ENCODE peak calls at places on chromosomes 6 and 20, in ten cellular contexts. M, C, D, U, X, K, B, L, S and F are unnamed samples. For H3K36me3, the result is how much of the 10 kb centered on the place peaks cover.

GRCh38 chr6:163392533-163392932 is 22.0 kb upstream of the QKI start:
- DNase-seq in M (no peak), C (peak), D (no peak), U (no peak), X (peak), K (no peak), B (peak), L (no peak), S (no peak), F (no peak)

GRCh38 chr20:23652371-23652770 is 14.6 kb upstream of the CST3 start:
- DNase-seq in M (no peak), C (no peak), D (no peak), U (no peak), X (peak), K (no peak), B (no peak), L (no peak), S (no peak), F (no peak)

GRCh38 chr6:16901777-16902176 is 140.5 kb upstream of the ATXN1 start:
- DNase-seq in M (peak), C (peak), D (no peak), U (peak), X (peak), K (peak), B (peak), L (no peak), S (no peak), F (peak)

GRCh38 chr20:24701027-24701426 is 231.6 kb downstream of the SYNDIG1 start:
- DNase-seq in M (no peak), C (no peak), D (no peak), U (no peak), X (no peak), K (no peak), B (no peak), L (no peak), S (no peak), F (no peak)

GRCh38 chr20:13723015-13723414 is 61.7 kb downstream of the ESF1 start:
- DNase-seq in M (no peak), C (no peak), D (no peak), U (no peak), X (no peak), K (no peak), B (no peak), L (no peak), S (no peak), F (no peak)

GRCh38 chr20:58228484-58229197 is at the start of gene ANKRD60:
- DNase-seq in M (no peak), C (no peak), D (peak), U (no peak), X (peak), K (peak), B (no peak), L (peak), S (no peak), F (no peak)

GRCh38 chr6:120903836-120904235 is 430.4 kb downstream of the TBC1D32 start:
- DNase-seq in M (no peak), C (no peak), D (no peak), U (no peak), X (no peak), K (no peak), B (no peak), L (peak), S (no peak), F (no peak)

GRCh38 chr20:43530321-43531090 is 23.0 kb downstream of the L3MBTL1 start:
- DNase-seq in M (no peak), C (no peak), D (no peak), U (no peak), X (no peak), K (no peak), B (no peak), L (no peak), S (no peak), F (no peak)

GRCh38 chr20:45445805-45446562 is 23.6 kb upstream of the WFDC2 start:
- DNase-seq in M (peak), C (no peak), D (no peak), U (no peak), X (no peak), K (no peak), B (no peak), L (peak), S (peak), F (peak)

GRCh38 chr20:13082366-13082765 is 73.6 kb downstream of the SPTLC3 start:
- DNase-seq in M (peak), C (no peak), D (no peak), U (no peak), X (no peak), K (no peak), B (no peak), L (no peak), S (no peak), F (no peak)

GRCh38 chr20:62764156-62764935 is 31.9 kb upstream of the MRGBP start:
- DNase-seq in M (no peak), C (no peak), D (no peak), U (peak), X (no peak), K (no peak), B (no peak), L (no peak), S (no peak), F (no peak)

GRCh38 chr6:136980070-136980469 is 58.0 kb downstream of the SLC35D3 start:
- DNase-seq in M (no peak), C (no peak), D (no peak), U (no peak), X (no peak), K (no peak), B (no peak), L (no peak), S (no peak), F (no peak)

GRCh38 chr6:53107091-53107490 is 41.5 kb downstream of the GCM1 start:
- DNase-seq in M (no peak), C (no peak), D (no peak), U (no peak), X (no peak), K (no peak), B (no peak), L (no peak), S (no peak), F (no peak)

GRCh38 chr6:118317581-118318563 is 230.2 kb upstream of the PLN start:
- DNase-seq in M (no peak), C (no peak), D (no peak), U (no peak), X (peak), K (no peak), B (no peak), L (no peak), S (no peak), F (no peak)

GRCh38 chr6:163341224-163341623 is 73.3 kb upstream of the QKI start:
- DNase-seq in M (no peak), C (no peak), D (no peak), U (no peak), X (no peak), K (no peak), B (no peak), L (no peak), S (no peak), F (no peak)

GRCh38 chr6:99236010-99236409 is 113.5 kb downstream of the FAXC start:
- DNase-seq in M (no peak), C (no peak), D (no peak), U (no peak), X (no peak), K (no peak), B (no peak), L (no peak), S (no peak), F (no peak)

GRCh38 chr20:46990811-46991567 is 96.3 kb downstream of the EYA2 start:
- DNase-seq in M (no peak), C (no peak), D (no peak), U (no peak), X (no peak), K (no peak), B (no peak), L (no peak), S (no peak), F (no peak)

GRCh38 chr6:113862112-113862511 is 5.0 kb downstream of the MARCKS start:
- DNase-seq in M (no peak), C (no peak), D (peak), U (no peak), X (no peak), K (no peak), B (no peak), L (no peak), S (no peak), F (no peak)

GRCh38 chr20:38843346-38843745 is 37.8 kb downstream of the PPP1R16B start:
- DNase-seq in M (no peak), C (no peak), D (no peak), U (no peak), X (no peak), K (no peak), B (no peak), L (no peak), S (peak), F (no peak)

GRCh38 chr20:56860413-56860812 is 231.3 kb downstream of the TFAP2C start:
- DNase-seq in M (no peak), C (no peak), D (no peak), U (no peak), X (no peak), K (no peak), B (no peak), L (no peak), S (no peak), F (no peak)

GRCh38 chr6:128710305-128710704 is 172.6 kb upstream of the LAMA2 start:
- DNase-seq in M (no peak), C (no peak), D (peak), U (no peak), X (no peak), K (no peak), B (no peak), L (no peak), S (no peak), F (no peak)

GRCh38 chr20:62320581-62321354 is 18.0 kb downstream of the ADRM1 start:
- DNase-seq in M (no peak), C (no peak), D (no peak), U (peak), X (no peak), K (peak), B (no peak), L (peak), S (peak), F (peak)

GRCh38 chr20:52829111-52829510 is 143.0 kb upstream of the TSHZ2 start:
- DNase-seq in M (no peak), C (no peak), D (no peak), U (no peak), X (no peak), K (no peak), B (no peak), L (no peak), S (no peak), F (no peak)

GRCh38 chr20:49313271-49313670 is 35.4 kb upstream of the ZNFX1 start:
- DNase-seq in M (no peak), C (no peak), D (no peak), U (no peak), X (no peak), K (no peak), B (no peak), L (no peak), S (no peak), F (no peak)

GRCh38 chr6:5181494-5182287 is 79.1 kb downstream of the LYRM4 start:
- DNase-seq in M (no peak), C (no peak), D (no peak), U (no peak), X (no peak), K (no peak), B (no peak), L (no peak), S (no peak), F (no peak)

GRCh38 chr6:13633343-13633742 is 18.2 kb downstream of the NOL7 start:
- DNase-seq in M (no peak), C (no peak), D (no peak), U (no peak), X (no peak), K (no peak), B (no peak), L (no peak), S (no peak), F (no peak)

GRCh38 chr6:13638014-13638413 is 22.9 kb downstream of the NOL7 start:
- DNase-seq in M (no peak), C (no peak), D (no peak), U (no peak), X (no peak), K (no peak), B (no peak), L (no peak), S (no peak), F (no peak)

GRCh38 chr6:13641315-13641714 is 26.2 kb downstream of the NOL7 start:
- DNase-seq in M (no peak), C (no peak), D (no peak), U (no peak), X (no peak), K (no peak), B (no peak), L (no peak), S (no peak), F (no peak)

GRCh38 chr6:13638626-13639025 is 23.5 kb downstream of the NOL7 start:
- DNase-seq in M (no peak), C (no peak), D (no peak), U (no peak), X (no peak), K (no peak), B (no peak), L (no peak), S (no peak), F (no peak)

GRCh38 chr6:13635948-13636658 is 21.0 kb downstream of the NOL7 start:
- DNase-seq in M (no peak), C (no peak), D (no peak), U (no peak), X (no peak), K (no peak), B (no peak), L (peak), S (no peak), F (no peak)
- H3K36me3 ChIP-seq in M (under half), C (half or more), D (half or more), U (under half), X (under half), K (under half), B (half or more), L (under half), S (half or more), F (under half)

GRCh38 chr20:17966432-17967312 is 1.9 kb downstream of the SNX5 start:
- DNase-seq in M (peak), C (no peak), D (peak), U (no peak), X (peak), K (no peak), B (no peak), L (peak), S (peak), F (no peak)

GRCh38 chr20:17964073-17964472 is 4.5 kb downstream of the SNX5 start:
- DNase-seq in M (no peak), C (no peak), D (no peak), U (no peak), X (no peak), K (no peak), B (no peak), L (no peak), S (no peak), F (no peak)

GRCh38 chr20:17963114-17963897 is 5.3 kb downstream of the SNX5 start:
- DNase-seq in M (no peak), C (no peak), D (no peak), U (no peak), X (no peak), K (no peak), B (no peak), L (no peak), S (no peak), F (no peak)

GRCh38 chr20:17964632-17965031 is 4.0 kb downstream of the SNX5 start:
- DNase-seq in M (no peak), C (no peak), D (no peak), U (no peak), X (no peak), K (no peak), B (no peak), L (no peak), S (no peak), F (no peak)

GRCh38 chr20:17965042-17965697 is 3.4 kb downstream of the SNX5 start:
- DNase-seq in M (no peak), C (no peak), D (no peak), U (no peak), X (no peak), K (no peak), B (no peak), L (peak), S (no peak), F (peak)
- H3K36me3 ChIP-seq in M (half or more), C (under half), D (half or more), U (under half), X (under half), K (under half), B (under half), L (under half), S (half or more), F (under half)

GRCh38 chr6:152457949-152458624 is 179.1 kb downstream of the SYNE1 start:
- DNase-seq in M (no peak), C (no peak), D (no peak), U (no peak), X (no peak), K (no peak), B (no peak), L (no peak), S (no peak), F (no peak)
- H3K36me3 ChIP-seq in M (under half), C (under half), D (under half), U (under half), X (under half), K (under half), B (under half), L (under half), S (under half), F (under half)

GRCh38 chr6:112113371-112113770 is 26.0 kb downstream of the FAM229B start:
- DNase-seq in M (no peak), C (no peak), D (no peak), U (no peak), X (no peak), K (no peak), B (no peak), L (no peak), S (no peak), F (no peak)
- H3K36me3 ChIP-seq in M (under half), C (half or more), D (under half), U (under half), X (half or more), K (under half), B (half or more), L (under half), S (under half), F (under half)

GRCh38 chr20:35478804-35479472 is 23.5 kb downstream of the CEP250 start:
- DNase-seq in M (no peak), C (no peak), D (no peak), U (no peak), X (peak), K (no peak), B (no peak), L (peak), S (peak), F (no peak)
- H3K36me3 ChIP-seq in M (half or more), C (half or more), D (under half), U (under half), X (half or more), K (under half), B (half or more), L (under half), S (half or more), F (under half)

GRCh38 chr20:17618673-17619013 is 48.8 kb downstream of the DSTN start:
- DNase-seq in M (no peak), C (no peak), D (no peak), U (no peak), X (no peak), K (no peak), B (no peak), L (no peak), S (no peak), F (no peak)

GRCh38 chr20:17619351-17620093 is 49.6 kb downstream of the DSTN start:
- DNase-seq in M (no peak), C (peak), D (no peak), U (no peak), X (no peak), K (no peak), B (no peak), L (no peak), S (no peak), F (no peak)

GRCh38 chr20:17616480-17617211 is 46.8 kb downstream of the DSTN start:
- DNase-seq in M (no peak), C (peak), D (no peak), U (no peak), X (no peak), K (peak), B (no peak), L (no peak), S (no peak), F (peak)

GRCh38 chr20:17617212-17617867 is 47.5 kb downstream of the DSTN start:
- DNase-seq in M (peak), C (peak), D (no peak), U (no peak), X (no peak), K (peak), B (no peak), L (peak), S (peak), F (peak)

DNA sequence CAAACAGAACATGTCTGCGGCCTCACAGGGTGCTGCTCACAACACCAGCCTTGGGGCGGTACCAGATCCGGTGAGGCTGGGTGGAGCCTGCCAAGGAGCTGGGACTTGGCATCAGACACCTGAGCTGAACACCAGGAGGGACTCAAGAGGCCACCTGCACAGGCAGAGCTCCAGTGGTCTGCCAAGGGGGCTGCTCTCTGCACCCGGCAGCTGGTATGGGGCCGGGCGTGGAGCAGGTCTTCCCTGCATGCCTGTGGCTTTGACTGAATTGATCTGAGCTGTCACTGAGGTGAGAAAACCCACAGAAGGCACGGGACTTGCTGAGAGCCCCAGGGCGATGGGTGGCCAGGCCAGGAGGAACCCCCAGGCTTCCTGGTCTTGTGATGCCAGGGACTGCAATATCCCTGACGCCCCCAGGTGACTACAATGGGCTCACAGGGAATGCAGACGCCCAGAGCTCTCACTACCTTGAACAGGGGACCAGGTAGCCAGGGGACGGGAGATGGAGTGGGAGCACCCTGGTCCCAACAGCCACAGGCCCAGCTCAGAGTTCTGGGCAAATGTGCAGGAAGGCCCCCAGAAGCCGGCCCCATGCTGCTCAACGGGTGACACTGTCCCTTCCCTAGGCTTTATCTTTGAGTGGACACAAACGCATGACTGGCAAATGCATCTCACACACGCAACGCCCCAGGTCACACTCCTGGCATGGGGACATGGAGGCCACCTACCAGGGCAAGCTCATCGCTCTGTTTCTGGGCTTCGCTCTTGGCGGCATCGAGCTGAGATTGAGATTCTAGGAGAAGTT is 48.2 kb downstream of the DSTN start:
- DNase-seq in M (no peak), C (peak), D (no peak), U (no peak), X (no peak), K (peak), B (no peak), L (no peak), S (no peak), F (peak)
- H3K36me3 ChIP-seq in M (half or more), C (half or more), D (half or more), U (under half), X (half or more), K (under half), B (half or more), L (under half), S (under half), F (under half)

GRCh38 chr6:25975909-25976560 is 13.4 kb downstream of the TRIM38 start:
- DNase-seq in M (no peak), C (no peak), D (no peak), U (no peak), X (no peak), K (no peak), B (no peak), L (no peak), S (no peak), F (no peak)

GRCh38 chr6:25984265-25984664 is 21.7 kb downstream of the TRIM38 start:
- DNase-seq in M (no peak), C (no peak), D (no peak), U (no peak), X (no peak), K (no peak), B (no peak), L (no peak), S (no peak), F (no peak)

GRCh38 chr6:25981529-25982263 is 19.1 kb downstream of the TRIM38 start:
- DNase-seq in M (no peak), C (no peak), D (no peak), U (no peak), X (no peak), K (no peak), B (no peak), L (no peak), S (no peak), F (no peak)

DNA sequence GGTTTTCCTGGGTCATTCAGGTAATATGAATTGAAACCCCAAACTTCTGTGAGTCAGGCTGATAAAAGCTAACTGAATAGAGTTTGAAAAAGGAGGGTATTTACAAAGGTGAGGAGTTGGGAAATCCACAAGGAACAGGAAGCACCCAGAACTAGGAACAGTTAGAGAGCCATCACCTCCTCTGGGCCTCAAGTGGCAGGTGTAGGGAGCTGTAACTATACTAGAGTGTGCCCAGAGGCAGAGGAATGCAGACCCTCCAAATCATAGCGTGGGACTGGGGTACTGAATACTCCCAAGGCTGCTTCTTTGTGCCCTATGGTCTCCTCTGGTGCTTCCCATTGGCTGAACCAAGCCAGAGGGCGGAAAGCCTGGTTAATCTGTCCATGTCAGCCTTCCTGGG is 18.3 kb downstream of the TRIM38 start:
- DNase-seq in M (no peak), C (no peak), D (no peak), U (no peak), X (no peak), K (no peak), B (no peak), L (peak), S (no peak), F (no peak)
- H3K36me3 ChIP-seq in M (under half), C (half or more), D (half or more), U (under half), X (under half), K (under half), B (half or more), L (under half), S (half or more), F (under half)